ENCODE peak calls at places on chromosomes 13 and 19, in ten cellular contexts. X is CD8-positive, alpha-beta memory T cell; F is GM23338; Z is gastrocnemius medialis; S is psoas muscle; Q is lung; C is uterus; V is IMR-90; I is GM23248; N is fibroblast of lung. A is an unnamed sample. For H3K4me1 and H3K27me3, the result is how much of the 10 kb centered on the place peaks cover.

GRCh38 chr19:1104452-1105216 is 840 bp downstream of the GPX4 start:
- DNase-seq in I (peak), F (peak), Z (peak), C (peak), Q (peak), N (peak), S (peak), V (peak), X (peak), A (peak)

GRCh38 chr13:41562083-41562482 is 104.7 kb downstream of the RGCC start:
- DNase-seq in N (peak), C (peak), V (peak), X (no peak), Q (no peak), Z (no peak), S (peak), I (peak), F (no peak), A (peak)

GRCh38 chr19:2087621-2088100 is 8.5 kb downstream of the MOB3A start:
- DNase-seq in Z (no peak), F (no peak), C (no peak), V (no peak), N (no peak), Q (no peak), X (no peak), I (no peak), S (peak), A (no peak)

GRCh38 chr13:98834254-98834960 is 81.9 kb upstream of the SLC15A1 start:
- DNase-seq in V (no peak), C (no peak), X (no peak), Z (no peak), Q (no peak), S (no peak), N (no peak), F (peak), I (no peak), A (no peak)

GRCh38 chr13:113489171-113489548 is 1.4 kb downstream of the DCUN1D2 start:
- DNase-seq in I (no peak), V (no peak), F (peak), C (no peak), S (no peak), Q (no peak), Z (no peak), X (no peak), N (no peak), A (no peak)

GRCh38 chr19:36099166-36099785 is 11.7 kb upstream of the OVOL3 start:
- DNase-seq in I (no peak), Z (no peak), Q (no peak), V (no peak), X (no peak), C (no peak), S (no peak), F (no peak), N (no peak), A (no peak)

GRCh38 chr19:13241321-13242104 is 91.3 kb downstream of the IER2 start:
- DNase-seq in X (no peak), V (no peak), S (no peak), N (no peak), C (no peak), Z (no peak), F (peak), I (peak), Q (no peak), A (no peak)

GRCh38 chr13:59774511-59774911 is 389.2 kb downstream of the DIAPH3 start:
- DNase-seq in V (peak), S (no peak), Q (no peak), I (peak), N (peak), C (no peak), X (no peak), Z (no peak), F (peak), A (no peak)

GRCh38 chr13:98298599-98298998 is 121.5 kb upstream of the RNF113B start:
- DNase-seq in I (no peak), Z (no peak), V (no peak), C (no peak), S (no peak), F (no peak), N (no peak), Q (no peak), X (no peak), A (no peak)

GRCh38 chr19:31350033-31350692 is 927 bp upstream of the TSHZ3 start:
- DNase-seq in Z (no peak), I (peak), X (no peak), N (no peak), S (peak), V (no peak), Q (no peak), F (no peak), C (peak), A (peak)
- H3K27ac ChIP-seq in Z (peak), I (peak), X (no peak), N (peak), S (peak), V (peak), Q (peak), F (no peak), C (peak), A (peak)

DNA sequence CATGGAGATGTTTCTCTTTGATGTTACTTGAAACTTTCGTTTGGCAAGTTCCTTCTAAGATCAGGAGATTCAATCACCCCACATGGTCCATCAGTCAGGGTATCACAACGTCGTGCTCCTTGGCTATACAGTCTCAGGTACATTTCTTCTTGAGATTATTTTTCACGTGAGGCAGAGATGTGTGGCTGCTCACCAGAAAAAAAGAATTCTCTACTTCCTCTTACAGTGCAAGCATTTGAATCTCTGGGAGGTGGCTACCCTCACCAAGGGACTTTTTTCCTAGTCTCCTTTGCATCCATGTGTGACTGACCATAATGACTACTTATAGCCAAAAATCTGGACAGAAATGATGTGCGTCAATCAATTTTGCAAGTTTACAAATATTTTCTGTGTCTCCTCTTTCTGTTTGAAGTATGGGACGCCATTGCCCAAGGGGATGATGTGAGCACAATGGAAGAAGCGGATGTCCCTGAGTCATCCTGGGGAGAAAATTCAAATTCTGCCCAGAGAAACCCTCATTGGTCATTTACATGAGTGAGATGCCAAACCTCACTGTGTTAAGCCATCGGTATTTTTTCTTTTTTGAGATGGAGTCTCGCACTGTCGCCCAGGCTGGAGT is 8.6 kb upstream of the LAIR2 start:
- DNase-seq in Z (no peak), S (no peak), I (no peak), X (no peak), F (no peak), C (no peak), V (no peak), Q (no peak), N (no peak), A (no peak)
- H3K4me1 ChIP-seq in Z (under half), S (under half), I (under half), X (under half), F (under half), C (under half), V (under half), Q (under half), N (under half), A (under half)

GRCh38 chr13:44030615-44031014 is 150.9 kb downstream of the LACC1 start:
- DNase-seq in V (no peak), F (no peak), I (no peak), C (no peak), S (peak), Q (no peak), X (no peak), N (no peak), Z (peak), A (no peak)

GRCh38 chr13:44035400-44035799 is 155.7 kb downstream of the LACC1 start:
- DNase-seq in C (no peak), Z (no peak), S (no peak), V (no peak), Q (no peak), X (no peak), I (no peak), F (no peak), N (no peak), A (no peak)

GRCh38 chr13:44032801-44033200 is 153.1 kb downstream of the LACC1 start:
- DNase-seq in V (no peak), X (no peak), Z (no peak), S (no peak), Q (no peak), F (no peak), N (no peak), I (peak), C (no peak), A (no peak)

GRCh38 chr13:44026194-44026593 is 146.5 kb downstream of the LACC1 start:
- DNase-seq in C (no peak), X (no peak), Q (no peak), I (no peak), S (no peak), Z (no peak), N (no peak), F (peak), V (no peak), A (no peak)

GRCh38 chr13:44031555-44031954 is 151.9 kb downstream of the LACC1 start:
- DNase-seq in S (no peak), F (peak), Z (no peak), X (no peak), N (no peak), C (no peak), I (no peak), Q (no peak), V (no peak), A (no peak)
- H3K27me3 ChIP-seq in S (under half), F (under half), Z (under half), X (under half), N (under half), C (under half), I (under half), Q (under half), V (under half), A (under half)

DNA sequence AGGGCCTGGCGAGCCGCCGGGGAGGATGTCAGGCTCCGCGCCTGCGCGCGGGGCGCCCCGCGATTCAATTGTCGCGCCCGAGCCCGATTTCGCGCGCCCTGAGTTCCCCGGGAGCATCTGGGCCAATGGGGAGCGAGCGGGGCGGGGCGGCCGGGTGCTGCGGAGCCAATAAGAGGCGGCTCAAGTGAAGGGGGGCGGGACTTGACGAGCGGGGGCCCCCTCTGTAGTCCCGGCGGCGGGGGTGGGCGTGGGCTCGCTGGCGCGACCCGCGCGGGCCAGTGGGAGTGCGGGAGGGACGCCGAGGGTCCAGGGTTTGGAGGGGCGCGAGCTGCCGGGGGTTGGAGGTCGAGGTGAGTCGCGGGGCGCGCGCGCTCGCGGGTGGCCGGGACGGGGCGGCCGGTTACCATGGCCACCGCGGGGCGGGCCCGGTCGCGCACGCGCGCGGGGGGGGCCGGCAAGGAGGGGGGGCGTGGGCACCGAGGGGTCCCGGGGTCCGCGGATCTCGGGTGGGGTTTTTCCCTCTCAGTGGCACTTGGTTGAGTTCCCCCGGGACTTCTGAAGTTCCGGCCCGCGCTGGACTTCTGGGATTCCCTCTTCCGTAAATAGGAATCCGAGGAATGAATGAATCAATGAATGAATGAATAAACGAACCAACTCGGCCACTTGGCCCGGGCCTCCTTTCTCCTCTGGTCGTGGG is 744 bp downstream of the UHRF1 start:
- DNase-seq in F (peak), C (peak), Q (peak), V (peak), N (peak), X (peak), S (peak), Z (peak), I (peak), A (peak)
- H3K27ac ChIP-seq in F (peak), C (no peak), Q (no peak), V (peak), N (peak), X (no peak), S (no peak), Z (peak), I (peak), A (no peak)

GRCh38 chr19:4366666-4367335 is 23.4 kb downstream of the MPND start:
- DNase-seq in F (no peak), V (no peak), S (no peak), Z (no peak), N (no peak), X (no peak), C (no peak), I (no peak), Q (no peak), A (no peak)

GRCh38 chr19:4367336-4367723 is 24.0 kb downstream of the MPND start:
- DNase-seq in Z (no peak), V (no peak), N (no peak), S (no peak), X (no peak), Q (no peak), C (no peak), F (no peak), I (no peak), A (no peak)

GRCh38 chr19:4369109-4369887 is 25.9 kb downstream of the MPND start:
- DNase-seq in F (peak), S (peak), N (peak), V (no peak), I (peak), Z (no peak), C (peak), Q (peak), X (peak), A (no peak)

GRCh38 chr19:4368128-4368820 is 24.9 kb downstream of the MPND start:
- DNase-seq in X (no peak), S (peak), V (peak), N (peak), F (no peak), I (no peak), Z (no peak), C (peak), Q (no peak), A (no peak)

DNA sequence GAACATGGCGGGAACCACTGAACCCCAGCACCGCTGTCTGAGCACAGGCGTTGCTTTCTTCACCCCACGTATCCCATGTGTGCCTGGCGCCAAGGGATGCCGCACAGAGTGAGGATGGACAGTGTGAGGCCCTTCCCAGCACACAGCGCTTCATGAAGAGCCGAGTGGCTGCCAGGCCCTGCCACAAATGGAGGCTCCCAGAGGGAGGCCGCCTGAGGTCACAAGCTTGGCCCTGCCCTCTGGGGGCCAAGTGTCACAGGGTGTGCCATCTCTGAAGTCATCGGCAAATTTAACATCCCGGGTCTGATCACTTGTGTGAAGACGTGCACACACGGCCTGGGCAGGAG is 24.4 kb downstream of the MPND start:
- DNase-seq in V (no peak), S (no peak), F (no peak), X (no peak), C (no peak), I (no peak), Z (no peak), N (no peak), Q (no peak), A (no peak)
- H3K4me1 ChIP-seq in V (under half), S (half or more), F (under half), X (under half), C (under half), I (under half), Z (half or more), N (under half), Q (under half), A (under half)

DNA sequence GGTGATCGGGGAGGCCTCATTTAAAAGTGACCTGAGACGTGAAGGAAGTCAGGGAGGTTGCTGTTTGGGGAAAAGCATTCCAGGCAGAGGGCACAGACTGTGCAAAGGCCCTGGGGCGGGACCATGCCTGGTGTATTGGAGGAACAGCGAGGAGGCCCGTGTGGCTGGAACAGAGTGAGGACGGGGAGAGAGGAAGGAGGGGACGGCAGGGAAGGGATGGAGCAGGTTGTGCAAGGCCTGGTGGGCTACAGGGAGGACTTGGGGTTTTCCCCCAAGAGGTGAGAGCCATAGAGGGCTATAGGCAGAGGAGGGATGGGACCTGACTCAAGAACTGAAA is 17.2 kb downstream of the PTPRS start:
- DNase-seq in X (no peak), C (no peak), N (no peak), Z (no peak), I (no peak), Q (no peak), F (no peak), V (no peak), S (no peak), A (no peak)
- H3K27me3 ChIP-seq in X (under half), C (under half), N (under half), Z (under half), I (under half), Q (under half), F (under half), V (under half), S (under half), A (under half)

A was measured in heart right ventricle.